ENCODE peak calls at places on chromosome 21, in four cellular contexts. One of them, this sample, is unnamed.

GRCh38 chr21:40120944-40121575 is 253.8 kb downstream of the PCP4 start:
- DNase-seq in AG10803: peak; percentile 8
- DNase-seq in dorsolateral prefrontal cortex: no peak
- DNase-seq in choroid plexus epithelial cell: peak; percentile 30
- DNase-seq in this sample: no peak

GRCh38 chr21:36325373-36326010 is 5.5 kb downstream of the MORC3 start:
- DNase-seq in AG10803: peak; percentile 42
- DNase-seq in dorsolateral prefrontal cortex: no peak
- DNase-seq in choroid plexus epithelial cell: no peak
- DNase-seq in this sample: no peak

GRCh38 chr21:17775431-17776126 is 43.6 kb downstream of the C21orf91 start:
- DNase-seq in AG10803: no peak
- DNase-seq in dorsolateral prefrontal cortex: no peak
- DNase-seq in choroid plexus epithelial cell: no peak
- DNase-seq in this sample: peak; percentile 63

GRCh38 chr21:45521241-45521640 is 21.0 kb downstream of the SLC19A1 start:
- DNase-seq in AG10803: no peak
- DNase-seq in dorsolateral prefrontal cortex: no peak
- DNase-seq in choroid plexus epithelial cell: no peak
- DNase-seq in this sample: no peak

GRCh38 chr21:16102113-16102512 is 372.3 kb downstream of the USP25 start:
- DNase-seq in AG10803: peak; percentile 4
- DNase-seq in dorsolateral prefrontal cortex: no peak
- DNase-seq in choroid plexus epithelial cell: no peak
- DNase-seq in this sample: no peak

GRCh38 chr21:44458971-44459711 is 3.8 kb downstream of the LRRC3 start:
- DNase-seq in AG10803: no peak
- DNase-seq in dorsolateral prefrontal cortex: no peak
- DNase-seq in choroid plexus epithelial cell: no peak
- DNase-seq in this sample: no peak

GRCh38 chr21:31363720-31364119 is 19.7 kb upstream of the TIAM1 start:
- DNase-seq in AG10803: no peak
- DNase-seq in dorsolateral prefrontal cortex: no peak
- DNase-seq in choroid plexus epithelial cell: peak; percentile 50
- DNase-seq in this sample: no peak

GRCh38 chr21:22120616-22121266 is 1122.5 kb downstream of the NCAM2 start:
- DNase-seq in AG10803: no peak
- DNase-seq in dorsolateral prefrontal cortex: no peak
- DNase-seq in choroid plexus epithelial cell: peak; percentile 16
- DNase-seq in this sample: no peak

GRCh38 chr21:45540601-45540970 is 1.7 kb downstream of the SLC19A1 start:
- DNase-seq in AG10803: no peak
- DNase-seq in dorsolateral prefrontal cortex: no peak
- DNase-seq in choroid plexus epithelial cell: no peak
- DNase-seq in this sample: no peak

GRCh38 chr21:44962481-44962966 is 22.7 kb downstream of the SLX9 start:
- DNase-seq in AG10803: peak; percentile 98
- DNase-seq in dorsolateral prefrontal cortex: no peak
- DNase-seq in choroid plexus epithelial cell: peak; percentile 100
- DNase-seq in this sample: no peak

GRCh38 chr21:14114251-14114650 is 96.5 kb downstream of the LIPI start:
- DNase-seq in AG10803: no peak
- DNase-seq in dorsolateral prefrontal cortex: no peak
- DNase-seq in choroid plexus epithelial cell: no peak
- DNase-seq in this sample: no peak

GRCh38 chr21:44375281-44375651 is 21.8 kb downstream of the TRPM2 start:
- DNase-seq in AG10803: no peak
- DNase-seq in dorsolateral prefrontal cortex: no peak
- DNase-seq in choroid plexus epithelial cell: no peak
- DNase-seq in this sample: peak; percentile 47

GRCh38 chr21:18493420-18493819 is 89.8 kb upstream of the TMPRSS15 start:
- DNase-seq in AG10803: no peak
- DNase-seq in dorsolateral prefrontal cortex: no peak
- DNase-seq in choroid plexus epithelial cell: peak; percentile 27
- DNase-seq in this sample: no peak

GRCh38 chr21:16709866-16710550 is 802.8 kb upstream of the CXADR start:
- DNase-seq in AG10803: peak; percentile 75
- DNase-seq in dorsolateral prefrontal cortex: no peak
- DNase-seq in choroid plexus epithelial cell: peak; percentile 72
- DNase-seq in this sample: no peak

GRCh38 chr21:45465611-45466329 is 60.8 kb downstream of the COL18A1 start:
- DNase-seq in AG10803: no peak
- DNase-seq in dorsolateral prefrontal cortex: no peak
- DNase-seq in choroid plexus epithelial cell: no peak
- DNase-seq in this sample: no peak

GRCh38 chr21:33136898-33137502 is 67.1 kb downstream of the OLIG1 start:
- DNase-seq in AG10803: no peak
- DNase-seq in dorsolateral prefrontal cortex: no peak
- DNase-seq in choroid plexus epithelial cell: no peak
- DNase-seq in this sample: no peak

GRCh38 chr21:45469273-45470086 is 64.5 kb downstream of the COL18A1 start:
- DNase-seq in AG10803: no peak
- DNase-seq in dorsolateral prefrontal cortex: no peak
- DNase-seq in choroid plexus epithelial cell: peak; percentile 17
- DNase-seq in this sample: no peak

GRCh38 chr21:15063081-15063820 is 1.5 kb downstream of the NRIP1 start:
- DNase-seq in AG10803: no peak
- DNase-seq in dorsolateral prefrontal cortex: no peak
- DNase-seq in choroid plexus epithelial cell: peak; percentile 48
- DNase-seq in this sample: no peak

GRCh38 chr21:35697321-35697808 is 363.0 kb downstream of the SETD4 start:
- DNase-seq in AG10803: peak; percentile 34
- DNase-seq in dorsolateral prefrontal cortex: no peak
- DNase-seq in choroid plexus epithelial cell: peak; percentile 80
- DNase-seq in this sample: peak; percentile 57

GRCh38 chr21:35861656-35862055 is 198.7 kb downstream of the SETD4 start:
- DNase-seq in AG10803: peak; percentile 82
- DNase-seq in dorsolateral prefrontal cortex: no peak
- DNase-seq in choroid plexus epithelial cell: no peak
- DNase-seq in this sample: no peak

GRCh38 chr21:45393833-45394638 is 10.9 kb upstream of the COL18A1 start:
- DNase-seq in AG10803: no peak
- DNase-seq in dorsolateral prefrontal cortex: no peak
- DNase-seq in choroid plexus epithelial cell: no peak
- DNase-seq in this sample: no peak

GRCh38 chr21:45848805-45849204 is 132.8 kb upstream of the COL6A1 start:
- DNase-seq in AG10803: no peak
- DNase-seq in dorsolateral prefrontal cortex: no peak
- DNase-seq in choroid plexus epithelial cell: no peak
- DNase-seq in this sample: no peak

GRCh38 chr21:44958471-44959191 is 18.8 kb downstream of the SLX9 start:
- DNase-seq in AG10803: peak; percentile 84
- DNase-seq in dorsolateral prefrontal cortex: no peak
- DNase-seq in choroid plexus epithelial cell: peak; percentile 96
- DNase-seq in this sample: no peak

GRCh38 chr21:32771134-32771523 is 426 bp downstream of the PAXBP1 start:
- DNase-seq in AG10803: peak; percentile 54
- DNase-seq in dorsolateral prefrontal cortex: no peak
- DNase-seq in choroid plexus epithelial cell: peak; percentile 69
- DNase-seq in this sample: peak; percentile 78

GRCh38 chr21:14989359-14989758 is 75.4 kb downstream of the NRIP1 start:
- DNase-seq in AG10803: peak; percentile 73
- DNase-seq in dorsolateral prefrontal cortex: no peak
- DNase-seq in choroid plexus epithelial cell: peak; percentile 63
- DNase-seq in this sample: no peak

GRCh38 chr21:45873418-45873817 is 108.2 kb upstream of the COL6A1 start:
- DNase-seq in AG10803: no peak
- DNase-seq in dorsolateral prefrontal cortex: no peak
- DNase-seq in choroid plexus epithelial cell: no peak
- DNase-seq in this sample: no peak

GRCh38 chr21:44773291-44773932 is 28.2 kb downstream of the UBE2G2 start:
- DNase-seq in AG10803: no peak
- DNase-seq in dorsolateral prefrontal cortex: no peak
- DNase-seq in choroid plexus epithelial cell: no peak
- DNase-seq in this sample: no peak

GRCh38 chr21:39373634-39374033 is 24.7 kb upstream of the HMGN1 start:
- DNase-seq in AG10803: peak; percentile 44
- DNase-seq in dorsolateral prefrontal cortex: no peak
- DNase-seq in choroid plexus epithelial cell: peak; percentile 80
- DNase-seq in this sample: peak; percentile 53

GRCh38 chr21:45326169-45326833 is 38.6 kb upstream of the POFUT2 start:
- DNase-seq in AG10803: peak; percentile 78
- DNase-seq in dorsolateral prefrontal cortex: no peak
- DNase-seq in choroid plexus epithelial cell: no peak
- DNase-seq in this sample: peak; percentile 23

GRCh38 chr21:14215971-14216621 is at the start of gene RBM11:
- DNase-seq in AG10803: peak; percentile 9
- DNase-seq in dorsolateral prefrontal cortex: peak; percentile 49
- DNase-seq in choroid plexus epithelial cell: peak; percentile 53
- DNase-seq in this sample: peak; percentile 67

GRCh38 chr21:35478096-35479080 is 429.3 kb upstream of the RUNX1 start:
- DNase-seq in AG10803: no peak
- DNase-seq in dorsolateral prefrontal cortex: no peak
- DNase-seq in choroid plexus epithelial cell: peak; percentile 68
- DNase-seq in this sample: no peak

GRCh38 chr21:45135868-45136267 is 61.5 kb downstream of the ADARB1 start:
- DNase-seq in AG10803: no peak
- DNase-seq in dorsolateral prefrontal cortex: no peak
- DNase-seq in choroid plexus epithelial cell: no peak
- DNase-seq in this sample: no peak

GRCh38 chr21:26732442-26733221 is 112.6 kb downstream of the ADAMTS1 start:
- DNase-seq in AG10803: peak; percentile 62
- DNase-seq in dorsolateral prefrontal cortex: no peak
- DNase-seq in choroid plexus epithelial cell: peak; percentile 79
- DNase-seq in this sample: peak; percentile 32

GRCh38 chr21:46129846-46130651 is 25.3 kb downstream of the FTCD start:
- DNase-seq in AG10803: no peak
- DNase-seq in dorsolateral prefrontal cortex: no peak
- DNase-seq in choroid plexus epithelial cell: no peak
- DNase-seq in this sample: no peak

GRCh38 chr21:31731112-31731801 is 661 bp downstream of the SCAF4 start:
- DNase-seq in AG10803: peak; percentile 34
- DNase-seq in dorsolateral prefrontal cortex: peak; percentile 11
- DNase-seq in choroid plexus epithelial cell: peak; percentile 24
- DNase-seq in this sample: peak; percentile 54

GRCh38 chr21:36320421-36321324 is 676 bp downstream of the MORC3 start:
- DNase-seq in AG10803: peak; percentile 66
- DNase-seq in dorsolateral prefrontal cortex: peak; percentile 51
- DNase-seq in choroid plexus epithelial cell: peak; percentile 73
- DNase-seq in this sample: peak; percentile 83

GRCh38 chr21:34351786-34352241 is 12.0 kb upstream of the KCNE2 start:
- DNase-seq in AG10803: peak; percentile 16
- DNase-seq in dorsolateral prefrontal cortex: peak; percentile 45
- DNase-seq in choroid plexus epithelial cell: peak; percentile 54
- DNase-seq in this sample: peak; percentile 85
- TF ChIP-seq CTCF in AG10803: peak; percentile 73
- TF ChIP-seq CTCF in dorsolateral prefrontal cortex: peak; percentile 73
- TF ChIP-seq CTCF in choroid plexus epithelial cell: peak; percentile 86
- TF ChIP-seq CTCF in this sample: peak; percentile 67

DNA sequence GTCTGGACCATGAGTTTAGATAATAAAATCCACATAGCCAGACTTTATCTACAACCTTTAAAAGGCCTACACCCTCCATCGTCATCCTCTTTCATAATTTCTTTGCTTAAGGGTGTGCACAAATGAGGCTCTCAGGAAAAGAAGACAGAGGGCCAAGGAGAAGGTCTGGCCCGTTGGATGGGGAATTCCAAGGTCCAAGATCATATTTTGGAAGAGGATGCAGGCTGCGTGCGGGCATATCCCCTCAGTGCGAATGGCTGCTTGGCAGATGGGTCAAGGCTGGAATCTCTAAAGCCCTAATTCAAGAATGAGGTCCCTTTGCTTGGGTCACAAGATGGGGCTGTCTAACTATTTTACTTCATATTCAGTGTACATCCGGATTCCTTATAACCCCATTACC is 782.2 kb upstream of the NCAM2 start:
- DNase-seq in AG10803: no peak
- DNase-seq in dorsolateral prefrontal cortex: no peak
- DNase-seq in choroid plexus epithelial cell: no peak
- DNase-seq in this sample: no peak
- H3K4me3 ChIP-seq in AG10803: no peak overlapping the region
- H3K4me3 ChIP-seq in dorsolateral prefrontal cortex: no peak overlapping the region
- H3K4me3 ChIP-seq in choroid plexus epithelial cell: no peak overlapping the region
- H3K4me3 ChIP-seq in this sample: no peak overlapping the region

DNA sequence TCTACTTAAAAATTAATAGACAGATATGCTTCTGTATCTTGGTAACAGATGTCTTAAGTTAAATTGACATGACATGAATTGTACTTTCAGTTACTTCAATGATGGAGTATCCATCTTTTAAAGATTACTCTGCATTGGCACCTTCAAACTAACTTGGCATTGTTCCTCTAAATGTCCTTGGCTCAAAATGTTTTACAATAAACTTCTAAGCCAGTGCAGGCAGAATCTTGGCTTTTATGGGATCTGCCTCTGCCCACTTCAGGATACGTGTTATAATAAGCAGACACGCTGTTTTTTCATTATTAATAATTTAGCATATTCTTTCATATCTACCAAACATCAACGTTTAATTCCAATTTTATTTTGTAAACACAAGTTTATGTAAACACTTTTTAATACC is 873.4 kb upstream of the ADAMTS5 start:
- DNase-seq in AG10803: no peak
- DNase-seq in dorsolateral prefrontal cortex: no peak
- DNase-seq in choroid plexus epithelial cell: no peak
- DNase-seq in this sample: no peak
- TF ChIP-seq CTCF in AG10803: no peak
- TF ChIP-seq CTCF in dorsolateral prefrontal cortex: no peak
- TF ChIP-seq CTCF in choroid plexus epithelial cell: no peak
- TF ChIP-seq CTCF in this sample: no peak

GRCh38 chr21:28799926-28800325 is 192.8 kb downstream of the LTN1 start:
- DNase-seq in AG10803: no peak
- DNase-seq in dorsolateral prefrontal cortex: no peak
- DNase-seq in choroid plexus epithelial cell: no peak
- DNase-seq in this sample: no peak
- H3K4me3 ChIP-seq in AG10803: no peak overlapping the region
- H3K4me3 ChIP-seq in dorsolateral prefrontal cortex: no peak overlapping the region
- H3K4me3 ChIP-seq in choroid plexus epithelial cell: no peak overlapping the region
- H3K4me3 ChIP-seq in this sample: no peak overlapping the region

GRCh38 chr21:29296452-29296851 is 2.3 kb upstream of the BACH1 start:
- DNase-seq in AG10803: no peak
- DNase-seq in dorsolateral prefrontal cortex: no peak
- DNase-seq in choroid plexus epithelial cell: no peak
- DNase-seq in this sample: peak; percentile 78

GRCh38 chr21:29299906-29300546 is 1.3 kb downstream of the BACH1 start:
- DNase-seq in AG10803: peak; percentile 97
- DNase-seq in dorsolateral prefrontal cortex: no peak
- DNase-seq in choroid plexus epithelial cell: peak; percentile 95
- DNase-seq in this sample: peak; percentile 86

GRCh38 chr21:29299046-29299905 is 554 bp downstream of the BACH1 start:
- DNase-seq in AG10803: peak; percentile 46
- DNase-seq in dorsolateral prefrontal cortex: peak; percentile 32
- DNase-seq in choroid plexus epithelial cell: peak; percentile 69
- DNase-seq in this sample: no peak

GRCh38 chr21:29297483-29298347 is 1.0 kb upstream of the BACH1 start:
- DNase-seq in AG10803: no peak
- DNase-seq in dorsolateral prefrontal cortex: no peak
- DNase-seq in choroid plexus epithelial cell: no peak
- DNase-seq in this sample: no peak

GRCh38 chr21:29298348-29299045 is at the start of gene BACH1:
- DNase-seq in AG10803: peak; percentile 90
- DNase-seq in dorsolateral prefrontal cortex: peak; percentile 85
- DNase-seq in choroid plexus epithelial cell: peak; percentile 96
- DNase-seq in this sample: peak; percentile 96
- TF ChIP-seq CTCF in AG10803: no peak
- TF ChIP-seq CTCF in dorsolateral prefrontal cortex: peak; percentile 32
- TF ChIP-seq CTCF in choroid plexus epithelial cell: peak; percentile 33
- TF ChIP-seq CTCF in this sample: peak; percentile 53